ENCODE peak calls at places on chromosomes 11 and 22, in eight cellular contexts. One of them, this sample, is unnamed.

GRCh38 chr11:14813506-14813905 is 78.5 kb downstream of the CYP2R1 start:
- DNase-seq in aorta: no peak
- DNase-seq in HCT116: no peak
- DNase-seq in keratinocyte: no peak
- DNase-seq in CD4-positive, alpha-beta memory T cell: no peak
- DNase-seq in psoas muscle: no peak
- DNase-seq in RWPE2: no peak
- DNase-seq in left ventricle myocardium inferior: no peak
- DNase-seq in this sample: no peak

GRCh38 chr11:76659672-76660532 is 10.6 kb downstream of the LRRC32 start:
- DNase-seq in aorta: no peak
- DNase-seq in HCT116: no peak
- DNase-seq in keratinocyte: no peak
- DNase-seq in CD4-positive, alpha-beta memory T cell: no peak
- DNase-seq in psoas muscle: no peak
- DNase-seq in RWPE2: no peak
- DNase-seq in left ventricle myocardium inferior: no peak
- DNase-seq in this sample: no peak

GRCh38 chr11:121508449-121508848 is 55.7 kb upstream of the SORL1-AS1 start:
- DNase-seq in aorta: no peak
- DNase-seq in HCT116: no peak
- DNase-seq in keratinocyte: no peak
- DNase-seq in CD4-positive, alpha-beta memory T cell: no peak
- DNase-seq in psoas muscle: no peak
- DNase-seq in RWPE2: no peak
- DNase-seq in left ventricle myocardium inferior: no peak
- DNase-seq in this sample: no peak

GRCh38 chr11:61972796-61973602 is 5.6 kb upstream of the FTH1 start:
- DNase-seq in aorta: peak; percentile 55
- DNase-seq in HCT116: no peak
- DNase-seq in keratinocyte: no peak
- DNase-seq in CD4-positive, alpha-beta memory T cell: no peak
- DNase-seq in psoas muscle: no peak
- DNase-seq in RWPE2: no peak
- DNase-seq in left ventricle myocardium inferior: no peak
- DNase-seq in this sample: no peak

GRCh38 chr11:76266269-76266668 is 60.0 kb upstream of the WNT11 start:
- DNase-seq in aorta: no peak
- DNase-seq in HCT116: peak; percentile 10
- DNase-seq in keratinocyte: peak; percentile 26
- DNase-seq in CD4-positive, alpha-beta memory T cell: no peak
- DNase-seq in psoas muscle: no peak
- DNase-seq in RWPE2: no peak
- DNase-seq in left ventricle myocardium inferior: no peak
- DNase-seq in this sample: no peak

GRCh38 chr11:130131957-130132850 is 27.4 kb upstream of the ST14 start:
- DNase-seq in aorta: no peak
- DNase-seq in HCT116: peak; percentile 53
- DNase-seq in keratinocyte: no peak
- DNase-seq in CD4-positive, alpha-beta memory T cell: peak; percentile 68
- DNase-seq in psoas muscle: no peak
- DNase-seq in RWPE2: no peak
- DNase-seq in left ventricle myocardium inferior: no peak
- DNase-seq in this sample: peak; percentile 39

GRCh38 chr11:20029193-20029592 is 131.1 kb downstream of the DBX1 start:
- DNase-seq in aorta: no peak
- DNase-seq in HCT116: no peak
- DNase-seq in keratinocyte: no peak
- DNase-seq in CD4-positive, alpha-beta memory T cell: no peak
- DNase-seq in psoas muscle: no peak
- DNase-seq in RWPE2: no peak
- DNase-seq in left ventricle myocardium inferior: no peak
- DNase-seq in this sample: no peak

GRCh38 chr22:26709617-26710390 is 52.4 kb downstream of the MIAT start:
- DNase-seq in aorta: no peak
- DNase-seq in HCT116: no peak
- DNase-seq in keratinocyte: no peak
- DNase-seq in CD4-positive, alpha-beta memory T cell: no peak
- DNase-seq in psoas muscle: no peak
- DNase-seq in RWPE2: no peak
- DNase-seq in left ventricle myocardium inferior: no peak
- DNase-seq in this sample: no peak

GRCh38 chr11:94132152-94132558 is 3.5 kb downstream of the PANX1 start:
- DNase-seq in aorta: peak; percentile 87
- DNase-seq in HCT116: no peak
- DNase-seq in keratinocyte: peak; percentile 67
- DNase-seq in CD4-positive, alpha-beta memory T cell: no peak
- DNase-seq in psoas muscle: no peak
- DNase-seq in RWPE2: peak; percentile 76
- DNase-seq in left ventricle myocardium inferior: no peak
- DNase-seq in this sample: no peak

GRCh38 chr11:74689666-74690065 is 41.6 kb downstream of the CHRDL2 start:
- DNase-seq in aorta: no peak
- DNase-seq in HCT116: no peak
- DNase-seq in keratinocyte: no peak
- DNase-seq in CD4-positive, alpha-beta memory T cell: no peak
- DNase-seq in psoas muscle: no peak
- DNase-seq in RWPE2: no peak
- DNase-seq in left ventricle myocardium inferior: no peak
- DNase-seq in this sample: no peak

GRCh38 chr22:33785283-33785991 is 134.8 kb downstream of the LARGE1 start:
- DNase-seq in aorta: no peak
- DNase-seq in HCT116: no peak
- DNase-seq in keratinocyte: peak; percentile 54
- DNase-seq in CD4-positive, alpha-beta memory T cell: no peak
- DNase-seq in psoas muscle: no peak
- DNase-seq in RWPE2: no peak
- DNase-seq in left ventricle myocardium inferior: no peak
- DNase-seq in this sample: no peak

GRCh38 chr11:12212821-12213185 is 102.4 kb downstream of the MICAL2 start:
- DNase-seq in aorta: no peak
- DNase-seq in HCT116: no peak
- DNase-seq in keratinocyte: no peak
- DNase-seq in CD4-positive, alpha-beta memory T cell: no peak
- DNase-seq in psoas muscle: no peak
- DNase-seq in RWPE2: no peak
- DNase-seq in left ventricle myocardium inferior: no peak
- DNase-seq in this sample: no peak

GRCh38 chr22:36383110-36383581 is 4.6 kb downstream of the MYH9 start:
- DNase-seq in aorta: no peak
- DNase-seq in HCT116: no peak
- DNase-seq in keratinocyte: no peak
- DNase-seq in CD4-positive, alpha-beta memory T cell: peak; percentile 62
- DNase-seq in psoas muscle: no peak
- DNase-seq in RWPE2: no peak
- DNase-seq in left ventricle myocardium inferior: no peak
- DNase-seq in this sample: no peak

GRCh38 chr22:49962012-49962750 is 1.6 kb downstream of the PIM3 start:
- DNase-seq in aorta: peak; percentile 93
- DNase-seq in HCT116: no peak
- DNase-seq in keratinocyte: peak; percentile 54
- DNase-seq in CD4-positive, alpha-beta memory T cell: peak; percentile 85
- DNase-seq in psoas muscle: peak; percentile 96
- DNase-seq in RWPE2: peak; percentile 86
- DNase-seq in left ventricle myocardium inferior: peak; percentile 91
- DNase-seq in this sample: peak; percentile 87

GRCh38 chr11:96306600-96306932 is 36.4 kb downstream of the MAML2 start:
- DNase-seq in aorta: no peak
- DNase-seq in HCT116: peak; percentile 12
- DNase-seq in keratinocyte: no peak
- DNase-seq in CD4-positive, alpha-beta memory T cell: no peak
- DNase-seq in psoas muscle: no peak
- DNase-seq in RWPE2: no peak
- DNase-seq in left ventricle myocardium inferior: no peak
- DNase-seq in this sample: no peak

GRCh38 chr22:49294656-49295464 is 532.8 kb downstream of the BRD1 start:
- DNase-seq in aorta: no peak
- DNase-seq in HCT116: no peak
- DNase-seq in keratinocyte: no peak
- DNase-seq in CD4-positive, alpha-beta memory T cell: no peak
- DNase-seq in psoas muscle: no peak
- DNase-seq in RWPE2: no peak
- DNase-seq in left ventricle myocardium inferior: no peak
- DNase-seq in this sample: peak; percentile 4

GRCh38 chr11:108927791-108928545 is 263.1 kb downstream of the DDX10 start:
- DNase-seq in aorta: no peak
- DNase-seq in HCT116: no peak
- DNase-seq in keratinocyte: no peak
- DNase-seq in CD4-positive, alpha-beta memory T cell: no peak
- DNase-seq in psoas muscle: no peak
- DNase-seq in RWPE2: no peak
- DNase-seq in left ventricle myocardium inferior: no peak
- DNase-seq in this sample: no peak

GRCh38 chr11:78564037-78564888 is 10.4 kb downstream of the NARS2 start:
- DNase-seq in aorta: no peak
- DNase-seq in HCT116: peak; percentile 51
- DNase-seq in keratinocyte: no peak
- DNase-seq in CD4-positive, alpha-beta memory T cell: peak; percentile 68
- DNase-seq in psoas muscle: no peak
- DNase-seq in RWPE2: no peak
- DNase-seq in left ventricle myocardium inferior: no peak
- DNase-seq in this sample: peak; percentile 63

GRCh38 chr22:25702046-25702445 is 39.9 kb upstream of the MYO18B start:
- DNase-seq in aorta: no peak
- DNase-seq in HCT116: no peak
- DNase-seq in keratinocyte: no peak
- DNase-seq in CD4-positive, alpha-beta memory T cell: no peak
- DNase-seq in psoas muscle: no peak
- DNase-seq in RWPE2: no peak
- DNase-seq in left ventricle myocardium inferior: no peak
- DNase-seq in this sample: no peak

GRCh38 chr11:14625804-14626203 is 17.8 kb upstream of the PDE3B start:
- DNase-seq in aorta: no peak
- DNase-seq in HCT116: no peak
- DNase-seq in keratinocyte: no peak
- DNase-seq in CD4-positive, alpha-beta memory T cell: no peak
- DNase-seq in psoas muscle: no peak
- DNase-seq in RWPE2: no peak
- DNase-seq in left ventricle myocardium inferior: no peak
- DNase-seq in this sample: no peak

GRCh38 chr11:44761546-44761961 is 34.8 kb downstream of the TSPAN18 start:
- DNase-seq in aorta: no peak
- DNase-seq in HCT116: no peak
- DNase-seq in keratinocyte: no peak
- DNase-seq in CD4-positive, alpha-beta memory T cell: no peak
- DNase-seq in psoas muscle: no peak
- DNase-seq in RWPE2: no peak
- DNase-seq in left ventricle myocardium inferior: no peak
- DNase-seq in this sample: no peak

GRCh38 chr11:18172686-18173085 is at the start of gene MRGPRX4:
- DNase-seq in aorta: no peak
- DNase-seq in HCT116: no peak
- DNase-seq in keratinocyte: no peak
- DNase-seq in CD4-positive, alpha-beta memory T cell: no peak
- DNase-seq in psoas muscle: no peak
- DNase-seq in RWPE2: no peak
- DNase-seq in left ventricle myocardium inferior: no peak
- DNase-seq in this sample: no peak

GRCh38 chr22:28716686-28717085 is 24.9 kb downstream of the CHEK2 start:
- DNase-seq in aorta: no peak
- DNase-seq in HCT116: no peak
- DNase-seq in keratinocyte: no peak
- DNase-seq in CD4-positive, alpha-beta memory T cell: no peak
- DNase-seq in psoas muscle: no peak
- DNase-seq in RWPE2: no peak
- DNase-seq in left ventricle myocardium inferior: no peak
- DNase-seq in this sample: no peak

GRCh38 chr11:17699157-17700114 is 19.9 kb upstream of the MYOD1 start:
- DNase-seq in aorta: no peak
- DNase-seq in HCT116: no peak
- DNase-seq in keratinocyte: no peak
- DNase-seq in CD4-positive, alpha-beta memory T cell: no peak
- DNase-seq in psoas muscle: peak; percentile 95
- DNase-seq in RWPE2: no peak
- DNase-seq in left ventricle myocardium inferior: no peak
- DNase-seq in this sample: no peak

GRCh38 chr11:76334826-76335389 is 46.0 kb downstream of the THAP12 start:
- DNase-seq in aorta: no peak
- DNase-seq in HCT116: no peak
- DNase-seq in keratinocyte: no peak
- DNase-seq in CD4-positive, alpha-beta memory T cell: no peak
- DNase-seq in psoas muscle: no peak
- DNase-seq in RWPE2: no peak
- DNase-seq in left ventricle myocardium inferior: no peak
- DNase-seq in this sample: no peak

GRCh38 chr11:6405039-6405667 is 13.7 kb downstream of the APBB1 start:
- DNase-seq in aorta: no peak
- DNase-seq in HCT116: no peak
- DNase-seq in keratinocyte: no peak
- DNase-seq in CD4-positive, alpha-beta memory T cell: no peak
- DNase-seq in psoas muscle: no peak
- DNase-seq in RWPE2: no peak
- DNase-seq in left ventricle myocardium inferior: no peak
- DNase-seq in this sample: no peak
- H3K4me1 ChIP-seq in aorta: no peaks in the 10 kb centered on the region
- H3K4me1 ChIP-seq in HCT116: no peaks in the 10 kb centered on the region
- H3K4me1 ChIP-seq in keratinocyte: no peaks in the 10 kb centered on the region
- H3K4me1 ChIP-seq in CD4-positive, alpha-beta memory T cell: peaks cover 83% of the 10 kb centered on the region
- H3K4me1 ChIP-seq in psoas muscle: no peaks in the 10 kb centered on the region
- H3K4me1 ChIP-seq in RWPE2: no peaks in the 10 kb centered on the region
- H3K4me1 ChIP-seq in left ventricle myocardium inferior: peaks cover 7% of the 10 kb centered on the region
- H3K4me1 ChIP-seq in this sample: no peaks in the 10 kb centered on the region

GRCh38 chr11:110242188-110242587 is 54.2 kb downstream of the RDX start:
- DNase-seq in aorta: no peak
- DNase-seq in HCT116: no peak
- DNase-seq in keratinocyte: no peak
- DNase-seq in CD4-positive, alpha-beta memory T cell: no peak
- DNase-seq in psoas muscle: no peak
- DNase-seq in RWPE2: no peak
- DNase-seq in left ventricle myocardium inferior: no peak
- DNase-seq in this sample: no peak

GRCh38 chr11:110249066-110249465 is 47.3 kb downstream of the RDX start:
- DNase-seq in aorta: no peak
- DNase-seq in HCT116: no peak
- DNase-seq in keratinocyte: no peak
- DNase-seq in CD4-positive, alpha-beta memory T cell: no peak
- DNase-seq in psoas muscle: no peak
- DNase-seq in RWPE2: no peak
- DNase-seq in left ventricle myocardium inferior: no peak
- DNase-seq in this sample: no peak

GRCh38 chr11:110243804-110244203 is 52.6 kb downstream of the RDX start:
- DNase-seq in aorta: no peak
- DNase-seq in HCT116: no peak
- DNase-seq in keratinocyte: no peak
- DNase-seq in CD4-positive, alpha-beta memory T cell: no peak
- DNase-seq in psoas muscle: no peak
- DNase-seq in RWPE2: no peak
- DNase-seq in left ventricle myocardium inferior: no peak
- DNase-seq in this sample: no peak
- H3K27ac ChIP-seq in aorta: no peak overlapping the region
- H3K27ac ChIP-seq in HCT116: no peak overlapping the region
- H3K27ac ChIP-seq in keratinocyte: no peak overlapping the region
- H3K27ac ChIP-seq in CD4-positive, alpha-beta memory T cell: no peak overlapping the region
- H3K27ac ChIP-seq in psoas muscle: no peak overlapping the region
- H3K27ac ChIP-seq in RWPE2: no peak overlapping the region
- H3K27ac ChIP-seq in left ventricle myocardium inferior: no peak overlapping the region
- H3K27ac ChIP-seq in this sample: no peak overlapping the region

GRCh38 chr11:103903005-103903404 is 133.4 kb upstream of the DDI1 start:
- DNase-seq in aorta: no peak
- DNase-seq in HCT116: no peak
- DNase-seq in keratinocyte: no peak
- DNase-seq in CD4-positive, alpha-beta memory T cell: no peak
- DNase-seq in psoas muscle: no peak
- DNase-seq in RWPE2: no peak
- DNase-seq in left ventricle myocardium inferior: no peak
- DNase-seq in this sample: no peak
- H3K4me1 ChIP-seq in aorta: peaks cover 1% of the 10 kb centered on the region
- H3K4me1 ChIP-seq in HCT116: no peaks in the 10 kb centered on the region
- H3K4me1 ChIP-seq in keratinocyte: no peaks in the 10 kb centered on the region
- H3K4me1 ChIP-seq in CD4-positive, alpha-beta memory T cell: no peaks in the 10 kb centered on the region
- H3K4me1 ChIP-seq in psoas muscle: no peaks in the 10 kb centered on the region
- H3K4me1 ChIP-seq in RWPE2: no peaks in the 10 kb centered on the region
- H3K4me1 ChIP-seq in left ventricle myocardium inferior: peaks cover 13% of the 10 kb centered on the region
- H3K4me1 ChIP-seq in this sample: no peaks in the 10 kb centered on the region

GRCh38 chr11:122850076-122850631 is 11.9 kb downstream of the CRTAM start:
- DNase-seq in aorta: no peak
- DNase-seq in HCT116: no peak
- DNase-seq in keratinocyte: no peak
- DNase-seq in CD4-positive, alpha-beta memory T cell: no peak
- DNase-seq in psoas muscle: no peak
- DNase-seq in RWPE2: no peak
- DNase-seq in left ventricle myocardium inferior: no peak
- DNase-seq in this sample: no peak
- H3K27ac ChIP-seq in aorta: no peak overlapping the region
- H3K27ac ChIP-seq in HCT116: no peak overlapping the region
- H3K27ac ChIP-seq in keratinocyte: peak overlapping the region; percentile 8
- H3K27ac ChIP-seq in CD4-positive, alpha-beta memory T cell: no peak overlapping the region
- H3K27ac ChIP-seq in psoas muscle: no peak overlapping the region
- H3K27ac ChIP-seq in RWPE2: no peak overlapping the region
- H3K27ac ChIP-seq in left ventricle myocardium inferior: no peak overlapping the region
- H3K27ac ChIP-seq in this sample: no peak overlapping the region